ENCODE peak calls at places on chromosomes 13 and 19, in seven cellular contexts. E is dermis microvascular lymphatic vessel endothelial cell; G is keratinocyte; U is HTR-8/SVneo; K is NCI-H774; H is stimulated activated CD4-positive, alpha-beta T cell treated with anti-CD3 and anti-CD28 coated beads, Interleukin-2, amount 100 ng/mL, for 48 hours; A is GF-D8. L is an unnamed sample.

GRCh38 chr13:44591316-44591715 is 15.2 kb upstream of the TSC22D1 start:
- DNase-seq in E (no peak), G (no peak), U (no peak), K (no peak), H (no peak), A (no peak), L (no peak)

GRCh38 chr19:12789098-12789903 is 2.0 kb upstream of the JUNB start:
- DNase-seq in E (peak; percentile 33), G (no peak), U (no peak), K (no peak), H (no peak), A (peak; percentile 13), L (no peak)

GRCh38 chr13:84400711-84401110 is 518.4 kb upstream of the SLITRK1 start:
- DNase-seq in E (no peak), G (peak; percentile 48), U (peak; percentile 29), K (no peak), H (no peak), A (no peak), L (no peak)

GRCh38 chr19:459724-460511 is 915 bp downstream of the SHC2 start:
- DNase-seq in E (peak; percentile 46), G (no peak), U (peak; percentile 84), K (peak; percentile 48), H (peak; percentile 34), A (no peak), L (peak; percentile 52)

GRCh38 chr19:44777715-44778347 is at the start of gene CBLC:
- DNase-seq in E (no peak), G (peak; percentile 94), U (no peak), K (peak; percentile 79), H (no peak), A (no peak), L (peak; percentile 90)

GRCh38 chr13:43934273-43934672 is 54.6 kb downstream of the LACC1 start:
- DNase-seq in E (no peak), G (no peak), U (no peak), K (no peak), H (no peak), A (no peak), L (no peak)

GRCh38 chr13:113915786-113916329 is 52.0 kb upstream of the GAS6 start:
- DNase-seq in E (no peak), G (peak; percentile 45), U (no peak), K (no peak), H (no peak), A (no peak), L (no peak)

GRCh38 chr13:101916108-101916757 is 463.8 kb downstream of the ITGBL1 start:
- DNase-seq in E (peak; percentile 22), G (no peak), U (no peak), K (peak; percentile 22), H (no peak), A (no peak), L (no peak)

GRCh38 chr13:28161370-28161769 is 23.0 kb downstream of the PAN3 start:
- DNase-seq in E (peak; percentile 2), G (no peak), U (no peak), K (no peak), H (no peak), A (no peak), L (peak; percentile 49)

GRCh38 chr13:59531571-59532091 is 632.1 kb downstream of the DIAPH3 start:
- DNase-seq in E (peak; percentile 99), G (no peak), U (no peak), K (peak; percentile 5), H (peak; percentile 2), A (peak; percentile 75), L (peak; percentile 23)

GRCh38 chr19:45151821-45152503 is 8.8 kb downstream of the NKPD1 start:
- DNase-seq in E (no peak), G (no peak), U (no peak), K (no peak), H (no peak), A (no peak), L (no peak)

GRCh38 chr19:11152318-11153062 is 3.1 kb downstream of the SPC24 start:
- DNase-seq in E (peak; percentile 92), G (no peak), U (no peak), K (no peak), H (no peak), A (no peak), L (no peak)